ENCODE peak calls at places on chromosomes 3 and 15, in seven cellular contexts. W is choroid plexus epithelial cell, I is thoracic aorta, O is AG04450, D is A673, Z is GM23248, F is PC-3. Q is an unnamed sample.

GRCh38 chr3:134235677-134236076 is 15.0 kb downstream of the RYK start:
- DNase-seq in W (no peak), Z (no peak), F (no peak), I (no peak), O (no peak), D (no peak), Q (no peak)

GRCh38 chr3:164458986-164459385 is 619.3 kb downstream of the SI start:
- DNase-seq in W (peak), Z (peak), F (peak), D (no peak), O (no peak), I (no peak), Q (no peak)

GRCh38 chr15:86773766-86774165 is 694.1 kb downstream of the AGBL1 start:
- DNase-seq in W (no peak), Z (no peak), I (no peak), O (no peak), D (no peak), F (no peak), Q (no peak)

GRCh38 chr3:29494305-29495036 is 213.6 kb downstream of the RBMS3 start:
- DNase-seq in D (peak), Z (peak), O (no peak), F (no peak), I (no peak), W (no peak), Q (no peak)

GRCh38 chr15:74695597-74696397 is at the start of gene EDC3:
- DNase-seq in Z (peak), F (peak), I (peak), D (peak), O (peak), W (peak), Q (peak)

GRCh38 chr3:98326494-98326893 is 27.2 kb upstream of the OR5K4 start:
- DNase-seq in F (no peak), I (no peak), W (no peak), Z (no peak), D (no peak), O (no peak), Q (no peak)

GRCh38 chr15:63233667-63234419 is 43.6 kb upstream of the APH1B start:
- DNase-seq in O (no peak), I (no peak), D (no peak), F (peak), W (peak), Z (peak), Q (no peak)

GRCh38 chr15:64747578-64747977 is 27.8 kb downstream of the RBPMS2 start:
- DNase-seq in W (no peak), O (no peak), I (no peak), Z (no peak), F (no peak), D (no peak), Q (no peak)

GRCh38 chr3:72100626-72101187 is 315.8 kb upstream of the PROK2 start:
- DNase-seq in F (peak), Z (peak), O (peak), D (peak), I (peak), W (peak), Q (peak)

GRCh38 chr15:93102211-93102610 is 13.2 kb upstream of the RGMA start:
- DNase-seq in Z (no peak), I (no peak), W (no peak), F (no peak), D (no peak), O (no peak), Q (no peak)

GRCh38 chr15:75091814-75092213 is 68.4 kb downstream of the PPCDC start:
- DNase-seq in O (no peak), Z (peak), D (no peak), W (no peak), I (no peak), F (no peak), Q (no peak)

GRCh38 chr3:169071003-169071402 is 592.5 kb downstream of the MECOM start:
- DNase-seq in I (no peak), O (peak), F (no peak), Z (peak), D (no peak), W (peak), Q (no peak)

GRCh38 chr3:133734305-133734704 is 11.9 kb upstream of the TF start:
- DNase-seq in D (no peak), O (no peak), I (no peak), F (no peak), Z (no peak), W (no peak), Q (no peak)

GRCh38 chr3:181712190-181712504 is 422 bp downstream of the SOX2 start:
- DNase-seq in D (peak), F (no peak), W (no peak), Z (no peak), I (no peak), O (no peak), Q (no peak)
- H3K4me3 ChIP-seq in D (peak), F (peak), W (peak), Z (peak), I (peak), O (no peak), Q (peak)

GRCh38 chr3:69907554-69907953 is 92.0 kb upstream of the SAMMSON start:
- DNase-seq in I (no peak), Z (no peak), W (no peak), O (no peak), F (no peak), D (no peak), Q (no peak)

GRCh38 chr3:69915726-69916125 is 83.8 kb upstream of the SAMMSON start:
- DNase-seq in Z (no peak), F (no peak), D (no peak), O (no peak), W (no peak), I (no peak), Q (no peak)

GRCh38 chr3:69914395-69914794 is 85.1 kb upstream of the SAMMSON start:
- DNase-seq in Z (no peak), D (no peak), I (no peak), O (no peak), W (no peak), F (peak), Q (no peak)

DNA sequence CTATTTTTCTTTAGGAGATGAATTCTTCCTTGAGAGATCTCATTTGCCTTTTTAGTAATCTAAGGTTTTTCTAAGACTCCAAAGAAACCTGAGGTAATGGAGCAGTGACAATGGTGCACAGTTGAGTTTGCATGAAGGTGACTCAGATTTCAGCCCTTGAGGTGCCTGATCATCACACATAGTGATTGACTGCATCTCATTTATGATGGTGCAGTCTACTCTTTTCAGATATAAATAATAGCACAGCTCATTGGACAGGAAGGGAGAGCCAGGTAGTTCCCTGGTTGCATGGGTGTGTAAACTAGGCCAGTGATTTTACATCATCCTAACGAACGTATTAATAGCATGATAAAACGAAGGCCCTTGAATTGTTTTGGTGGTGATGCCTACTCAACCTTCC is 86.1 kb upstream of the SAMMSON start:
- DNase-seq in Z (no peak), W (no peak), O (no peak), F (no peak), I (no peak), D (no peak), Q (no peak)
- H3K4me3 ChIP-seq in Z (no peak), W (no peak), O (no peak), F (no peak), I (no peak), D (no peak), Q (no peak)

DNA sequence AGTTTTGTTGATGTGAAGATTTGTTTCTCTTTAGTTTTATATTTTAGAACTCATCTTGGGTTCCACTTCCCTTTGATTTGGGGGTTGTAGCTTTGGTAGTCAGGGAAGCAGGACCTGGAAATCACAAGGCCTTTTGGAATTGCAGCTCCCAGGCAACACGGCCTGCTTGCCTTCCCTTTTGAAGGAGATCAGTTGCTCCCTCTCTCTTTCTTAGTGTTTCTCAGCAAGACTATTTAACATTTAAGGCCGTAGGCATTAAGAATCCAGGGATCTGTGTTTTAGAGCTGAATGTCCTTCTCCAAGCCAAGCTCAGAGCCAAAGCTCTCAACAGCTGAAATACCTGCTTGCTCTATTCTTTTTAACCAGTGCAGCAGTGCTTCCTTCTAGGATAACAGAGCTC is 310.3 kb downstream of the PTPRG start:
- DNase-seq in D (no peak), F (no peak), I (no peak), O (no peak), Z (no peak), W (no peak), Q (no peak)
- H3K4me3 ChIP-seq in D (no peak), F (no peak), I (no peak), O (no peak), Z (no peak), W (no peak), Q (no peak)

GRCh38 chr3:170751083-170751893 is 118.7 kb downstream of the RPL22L1 start:
- DNase-seq in O (peak), D (peak), F (peak), Z (peak), W (peak), I (peak), Q (peak)
- H3K4me3 ChIP-seq in O (no peak), D (no peak), F (no peak), Z (peak), W (no peak), I (no peak), Q (peak)

DNA sequence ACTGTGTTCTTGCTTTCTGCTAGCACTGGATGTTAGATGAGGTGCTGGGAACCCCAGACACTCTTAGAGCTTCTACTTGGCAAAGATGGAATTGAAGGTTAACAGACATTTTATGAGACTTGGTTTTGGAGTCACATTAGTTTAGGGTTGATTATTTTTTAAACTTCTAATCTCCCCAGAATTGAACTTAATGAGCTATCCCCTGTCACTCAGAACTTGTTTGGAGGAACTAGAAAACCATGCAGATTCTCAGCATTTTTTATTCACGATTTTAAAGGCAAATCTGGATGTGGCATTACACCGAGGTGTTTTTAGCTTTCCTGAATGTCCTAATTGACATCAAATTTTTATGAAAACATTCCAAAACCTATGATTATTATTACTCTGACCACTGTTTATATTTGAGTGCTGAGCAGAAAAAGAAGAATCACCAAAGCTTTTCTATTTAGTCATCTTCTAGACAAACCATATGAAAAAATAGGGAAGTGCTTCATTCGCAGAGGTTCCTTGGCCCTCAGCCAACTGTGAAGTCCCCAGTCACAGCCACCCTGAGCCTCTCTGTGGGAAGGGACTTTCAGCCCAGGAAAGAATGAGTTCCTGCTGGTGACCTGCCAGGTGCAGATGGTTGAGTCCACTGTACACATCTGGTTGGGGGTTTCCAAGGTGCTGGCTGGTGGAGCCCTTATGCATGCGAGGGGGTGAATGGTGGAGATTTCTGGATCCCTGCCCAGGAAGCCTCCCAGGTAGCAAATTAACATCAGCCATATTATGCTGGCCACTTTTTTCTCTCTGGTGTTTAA is 196.0 kb upstream of the TOPAZ1 start:
- DNase-seq in F (peak), D (peak), O (no peak), I (no peak), W (peak), Z (no peak), Q (no peak)
- H3K4me3 ChIP-seq in F (no peak), D (no peak), O (no peak), I (no peak), W (no peak), Z (no peak), Q (no peak)

GRCh38 chr3:100263583-100263982 is 2.8 kb downstream of the TBC1D23 start:
- DNase-seq in O (no peak), D (no peak), Z (peak), I (no peak), F (no peak), W (peak), Q (no peak)
- H3K4me3 ChIP-seq in O (no peak), D (no peak), Z (peak), I (no peak), F (peak), W (no peak), Q (no peak)